ENCODE peak calls at places on chromosomes 1 and 21, in seven cellular contexts. One of them, this sample, is unnamed.

GRCh38 chr1:82510431-82510830 is 709.7 kb downstream of the ADGRL2 start:
- DNase-seq in A549: no peak
- DNase-seq in T-helper 1 cell: no peak
- DNase-seq in stimulated activated CD8-positive, alpha-beta memory T cell treated with anti-CD3 and anti-CD28 coated beads, Interleukin-7, amount 100 ng/mL, for 1 hour: no peak
- DNase-seq in ovary: no peak
- DNase-seq in NCI-H2171 treated with DMSO at 0.1 percent for 48 hours: no peak
- DNase-seq in kidney tubule cell: no peak
- DNase-seq in this sample: no peak

GRCh38 chr1:243924188-243924587 is 74.1 kb upstream of the AKT3 start:
- DNase-seq in A549: no peak
- DNase-seq in T-helper 1 cell: no peak
- DNase-seq in stimulated activated CD8-positive, alpha-beta memory T cell treated with anti-CD3 and anti-CD28 coated beads, Interleukin-7, amount 100 ng/mL, for 1 hour: no peak
- DNase-seq in ovary: no peak
- DNase-seq in NCI-H2171 treated with DMSO at 0.1 percent for 48 hours: no peak
- DNase-seq in kidney tubule cell: peak
- DNase-seq in this sample: peak

GRCh38 chr1:173205146-173206051 is 1.7 kb downstream of the TNFSF4 start:
- DNase-seq in A549: no peak
- DNase-seq in T-helper 1 cell: no peak
- DNase-seq in stimulated activated CD8-positive, alpha-beta memory T cell treated with anti-CD3 and anti-CD28 coated beads, Interleukin-7, amount 100 ng/mL, for 1 hour: no peak
- DNase-seq in ovary: peak
- DNase-seq in NCI-H2171 treated with DMSO at 0.1 percent for 48 hours: no peak
- DNase-seq in kidney tubule cell: peak
- DNase-seq in this sample: no peak

GRCh38 chr1:167427843-167428242 is 90.5 kb downstream of the CD247 start:
- DNase-seq in A549: no peak
- DNase-seq in T-helper 1 cell: no peak
- DNase-seq in stimulated activated CD8-positive, alpha-beta memory T cell treated with anti-CD3 and anti-CD28 coated beads, Interleukin-7, amount 100 ng/mL, for 1 hour: no peak
- DNase-seq in ovary: no peak
- DNase-seq in NCI-H2171 treated with DMSO at 0.1 percent for 48 hours: peak
- DNase-seq in kidney tubule cell: no peak
- DNase-seq in this sample: no peak

GRCh38 chr1:89708727-89709375 is 75.9 kb downstream of the LRRC8C start:
- DNase-seq in A549: no peak
- DNase-seq in T-helper 1 cell: no peak
- DNase-seq in stimulated activated CD8-positive, alpha-beta memory T cell treated with anti-CD3 and anti-CD28 coated beads, Interleukin-7, amount 100 ng/mL, for 1 hour: no peak
- DNase-seq in ovary: no peak
- DNase-seq in NCI-H2171 treated with DMSO at 0.1 percent for 48 hours: no peak
- DNase-seq in kidney tubule cell: peak
- DNase-seq in this sample: peak

GRCh38 chr1:110107867-110108469 is 4.3 kb upstream of the UBL4B start:
- DNase-seq in A549: no peak
- DNase-seq in T-helper 1 cell: no peak
- DNase-seq in stimulated activated CD8-positive, alpha-beta memory T cell treated with anti-CD3 and anti-CD28 coated beads, Interleukin-7, amount 100 ng/mL, for 1 hour: no peak
- DNase-seq in ovary: no peak
- DNase-seq in NCI-H2171 treated with DMSO at 0.1 percent for 48 hours: no peak
- DNase-seq in kidney tubule cell: no peak
- DNase-seq in this sample: no peak

GRCh38 chr1:211830330-211831142 is at the start of gene LPGAT1:
- DNase-seq in A549: peak
- DNase-seq in T-helper 1 cell: peak
- DNase-seq in stimulated activated CD8-positive, alpha-beta memory T cell treated with anti-CD3 and anti-CD28 coated beads, Interleukin-7, amount 100 ng/mL, for 1 hour: peak
- DNase-seq in ovary: peak
- DNase-seq in NCI-H2171 treated with DMSO at 0.1 percent for 48 hours: peak
- DNase-seq in kidney tubule cell: peak
- DNase-seq in this sample: peak

GRCh38 chr1:219798283-219799030 is 129.9 kb downstream of the SLC30A10 start:
- DNase-seq in A549: no peak
- DNase-seq in T-helper 1 cell: no peak
- DNase-seq in stimulated activated CD8-positive, alpha-beta memory T cell treated with anti-CD3 and anti-CD28 coated beads, Interleukin-7, amount 100 ng/mL, for 1 hour: no peak
- DNase-seq in ovary: no peak
- DNase-seq in NCI-H2171 treated with DMSO at 0.1 percent for 48 hours: no peak
- DNase-seq in kidney tubule cell: peak
- DNase-seq in this sample: no peak

GRCh38 chr1:75412616-75413015 is 198.3 kb downstream of the SLC44A5 start:
- DNase-seq in A549: no peak
- DNase-seq in T-helper 1 cell: no peak
- DNase-seq in stimulated activated CD8-positive, alpha-beta memory T cell treated with anti-CD3 and anti-CD28 coated beads, Interleukin-7, amount 100 ng/mL, for 1 hour: no peak
- DNase-seq in ovary: no peak
- DNase-seq in NCI-H2171 treated with DMSO at 0.1 percent for 48 hours: no peak
- DNase-seq in kidney tubule cell: peak
- DNase-seq in this sample: no peak

GRCh38 chr1:209601809-209602657 is 18.5 kb downstream of the CAMK1G start:
- DNase-seq in A549: peak
- DNase-seq in T-helper 1 cell: no peak
- DNase-seq in stimulated activated CD8-positive, alpha-beta memory T cell treated with anti-CD3 and anti-CD28 coated beads, Interleukin-7, amount 100 ng/mL, for 1 hour: no peak
- DNase-seq in ovary: peak
- DNase-seq in NCI-H2171 treated with DMSO at 0.1 percent for 48 hours: peak
- DNase-seq in kidney tubule cell: peak
- DNase-seq in this sample: no peak

GRCh38 chr1:46806196-46807020 is 7.6 kb downstream of the CYP4B1 start:
- DNase-seq in A549: no peak
- DNase-seq in T-helper 1 cell: no peak
- DNase-seq in stimulated activated CD8-positive, alpha-beta memory T cell treated with anti-CD3 and anti-CD28 coated beads, Interleukin-7, amount 100 ng/mL, for 1 hour: no peak
- DNase-seq in ovary: peak
- DNase-seq in NCI-H2171 treated with DMSO at 0.1 percent for 48 hours: no peak
- DNase-seq in kidney tubule cell: peak
- DNase-seq in this sample: no peak

GRCh38 chr21:29538115-29538514 is 239.4 kb downstream of the BACH1 start:
- DNase-seq in A549: no peak
- DNase-seq in T-helper 1 cell: no peak
- DNase-seq in stimulated activated CD8-positive, alpha-beta memory T cell treated with anti-CD3 and anti-CD28 coated beads, Interleukin-7, amount 100 ng/mL, for 1 hour: no peak
- DNase-seq in ovary: no peak
- DNase-seq in NCI-H2171 treated with DMSO at 0.1 percent for 48 hours: no peak
- DNase-seq in kidney tubule cell: peak
- DNase-seq in this sample: peak

GRCh38 chr1:147542549-147542857 is 1.2 kb downstream of the BCL9 start:
- DNase-seq in A549: no peak
- DNase-seq in T-helper 1 cell: no peak
- DNase-seq in stimulated activated CD8-positive, alpha-beta memory T cell treated with anti-CD3 and anti-CD28 coated beads, Interleukin-7, amount 100 ng/mL, for 1 hour: no peak
- DNase-seq in ovary: no peak
- DNase-seq in NCI-H2171 treated with DMSO at 0.1 percent for 48 hours: no peak
- DNase-seq in kidney tubule cell: no peak
- DNase-seq in this sample: no peak

GRCh38 chr21:33374080-33374873 is 28.9 kb upstream of the IFNGR2 start:
- DNase-seq in A549: peak
- DNase-seq in T-helper 1 cell: peak
- DNase-seq in stimulated activated CD8-positive, alpha-beta memory T cell treated with anti-CD3 and anti-CD28 coated beads, Interleukin-7, amount 100 ng/mL, for 1 hour: peak
- DNase-seq in ovary: peak
- DNase-seq in NCI-H2171 treated with DMSO at 0.1 percent for 48 hours: peak
- DNase-seq in kidney tubule cell: peak
- DNase-seq in this sample: peak

GRCh38 chr1:24111998-24112380 is at the start of gene MYOM3:
- DNase-seq in A549: no peak
- DNase-seq in T-helper 1 cell: no peak
- DNase-seq in stimulated activated CD8-positive, alpha-beta memory T cell treated with anti-CD3 and anti-CD28 coated beads, Interleukin-7, amount 100 ng/mL, for 1 hour: no peak
- DNase-seq in ovary: no peak
- DNase-seq in NCI-H2171 treated with DMSO at 0.1 percent for 48 hours: no peak
- DNase-seq in kidney tubule cell: peak
- DNase-seq in this sample: no peak

GRCh38 chr1:179141592-179142244 is 59.8 kb downstream of the TOR3A start:
- DNase-seq in A549: no peak
- DNase-seq in T-helper 1 cell: no peak
- DNase-seq in stimulated activated CD8-positive, alpha-beta memory T cell treated with anti-CD3 and anti-CD28 coated beads, Interleukin-7, amount 100 ng/mL, for 1 hour: no peak
- DNase-seq in ovary: no peak
- DNase-seq in NCI-H2171 treated with DMSO at 0.1 percent for 48 hours: no peak
- DNase-seq in kidney tubule cell: peak
- DNase-seq in this sample: no peak

GRCh38 chr1:39900662-39901485 is 843 bp downstream of the MYCL start:
- DNase-seq in A549: no peak
- DNase-seq in T-helper 1 cell: no peak
- DNase-seq in stimulated activated CD8-positive, alpha-beta memory T cell treated with anti-CD3 and anti-CD28 coated beads, Interleukin-7, amount 100 ng/mL, for 1 hour: no peak
- DNase-seq in ovary: no peak
- DNase-seq in NCI-H2171 treated with DMSO at 0.1 percent for 48 hours: peak
- DNase-seq in kidney tubule cell: no peak
- DNase-seq in this sample: peak

GRCh38 chr21:25985990-25986389 is 184.6 kb downstream of the APP start:
- DNase-seq in A549: no peak
- DNase-seq in T-helper 1 cell: no peak
- DNase-seq in stimulated activated CD8-positive, alpha-beta memory T cell treated with anti-CD3 and anti-CD28 coated beads, Interleukin-7, amount 100 ng/mL, for 1 hour: no peak
- DNase-seq in ovary: no peak
- DNase-seq in NCI-H2171 treated with DMSO at 0.1 percent for 48 hours: no peak
- DNase-seq in kidney tubule cell: no peak
- DNase-seq in this sample: no peak

GRCh38 chr1:10679521-10680220 is 116.8 kb downstream of the CASZ1 start:
- DNase-seq in A549: no peak
- DNase-seq in T-helper 1 cell: no peak
- DNase-seq in stimulated activated CD8-positive, alpha-beta memory T cell treated with anti-CD3 and anti-CD28 coated beads, Interleukin-7, amount 100 ng/mL, for 1 hour: no peak
- DNase-seq in ovary: no peak
- DNase-seq in NCI-H2171 treated with DMSO at 0.1 percent for 48 hours: peak
- DNase-seq in kidney tubule cell: peak
- DNase-seq in this sample: no peak

GRCh38 chr1:25343872-25344271 is 5.7 kb downstream of the TMEM50A start:
- DNase-seq in A549: no peak
- DNase-seq in T-helper 1 cell: no peak
- DNase-seq in stimulated activated CD8-positive, alpha-beta memory T cell treated with anti-CD3 and anti-CD28 coated beads, Interleukin-7, amount 100 ng/mL, for 1 hour: no peak
- DNase-seq in ovary: no peak
- DNase-seq in NCI-H2171 treated with DMSO at 0.1 percent for 48 hours: no peak
- DNase-seq in kidney tubule cell: peak
- DNase-seq in this sample: peak

GRCh38 chr1:203945030-203945429 is 83.6 kb downstream of the SNRPE start:
- DNase-seq in A549: no peak
- DNase-seq in T-helper 1 cell: no peak
- DNase-seq in stimulated activated CD8-positive, alpha-beta memory T cell treated with anti-CD3 and anti-CD28 coated beads, Interleukin-7, amount 100 ng/mL, for 1 hour: no peak
- DNase-seq in ovary: no peak
- DNase-seq in NCI-H2171 treated with DMSO at 0.1 percent for 48 hours: no peak
- DNase-seq in kidney tubule cell: no peak
- DNase-seq in this sample: no peak

GRCh38 chr1:239274242-239274830 is 112.0 kb upstream of the CHRM3 start:
- DNase-seq in A549: no peak
- DNase-seq in T-helper 1 cell: no peak
- DNase-seq in stimulated activated CD8-positive, alpha-beta memory T cell treated with anti-CD3 and anti-CD28 coated beads, Interleukin-7, amount 100 ng/mL, for 1 hour: no peak
- DNase-seq in ovary: no peak
- DNase-seq in NCI-H2171 treated with DMSO at 0.1 percent for 48 hours: no peak
- DNase-seq in kidney tubule cell: no peak
- DNase-seq in this sample: no peak

GRCh38 chr1:159071970-159072582 is 4.5 kb downstream of the AIM2 start:
- DNase-seq in A549: peak
- DNase-seq in T-helper 1 cell: no peak
- DNase-seq in stimulated activated CD8-positive, alpha-beta memory T cell treated with anti-CD3 and anti-CD28 coated beads, Interleukin-7, amount 100 ng/mL, for 1 hour: no peak
- DNase-seq in ovary: no peak
- DNase-seq in NCI-H2171 treated with DMSO at 0.1 percent for 48 hours: peak
- DNase-seq in kidney tubule cell: peak
- DNase-seq in this sample: peak

GRCh38 chr1:117365350-117366280 is 1.6 kb upstream of the MAN1A2 start:
- DNase-seq in A549: no peak
- DNase-seq in T-helper 1 cell: no peak
- DNase-seq in stimulated activated CD8-positive, alpha-beta memory T cell treated with anti-CD3 and anti-CD28 coated beads, Interleukin-7, amount 100 ng/mL, for 1 hour: no peak
- DNase-seq in ovary: peak
- DNase-seq in NCI-H2171 treated with DMSO at 0.1 percent for 48 hours: no peak
- DNase-seq in kidney tubule cell: no peak
- DNase-seq in this sample: no peak

GRCh38 chr1:44835738-44836675 is 7.0 kb downstream of the PTCH2 start:
- DNase-seq in A549: peak
- DNase-seq in T-helper 1 cell: peak
- DNase-seq in stimulated activated CD8-positive, alpha-beta memory T cell treated with anti-CD3 and anti-CD28 coated beads, Interleukin-7, amount 100 ng/mL, for 1 hour: peak
- DNase-seq in ovary: peak
- DNase-seq in NCI-H2171 treated with DMSO at 0.1 percent for 48 hours: peak
- DNase-seq in kidney tubule cell: peak
- DNase-seq in this sample: peak

GRCh38 chr1:12556368-12556930 is 61.6 kb downstream of the DHRS3 start:
- DNase-seq in A549: no peak
- DNase-seq in T-helper 1 cell: no peak
- DNase-seq in stimulated activated CD8-positive, alpha-beta memory T cell treated with anti-CD3 and anti-CD28 coated beads, Interleukin-7, amount 100 ng/mL, for 1 hour: no peak
- DNase-seq in ovary: peak
- DNase-seq in NCI-H2171 treated with DMSO at 0.1 percent for 48 hours: peak
- DNase-seq in kidney tubule cell: no peak
- DNase-seq in this sample: peak

GRCh38 chr1:115330480-115331013 is 7.5 kb downstream of the NGF start:
- DNase-seq in A549: no peak
- DNase-seq in T-helper 1 cell: no peak
- DNase-seq in stimulated activated CD8-positive, alpha-beta memory T cell treated with anti-CD3 and anti-CD28 coated beads, Interleukin-7, amount 100 ng/mL, for 1 hour: no peak
- DNase-seq in ovary: peak
- DNase-seq in NCI-H2171 treated with DMSO at 0.1 percent for 48 hours: no peak
- DNase-seq in kidney tubule cell: peak
- DNase-seq in this sample: peak

GRCh38 chr1:209190591-209191241 is 392.8 kb upstream of the CAMK1G start:
- DNase-seq in A549: peak
- DNase-seq in T-helper 1 cell: no peak
- DNase-seq in stimulated activated CD8-positive, alpha-beta memory T cell treated with anti-CD3 and anti-CD28 coated beads, Interleukin-7, amount 100 ng/mL, for 1 hour: no peak
- DNase-seq in ovary: no peak
- DNase-seq in NCI-H2171 treated with DMSO at 0.1 percent for 48 hours: peak
- DNase-seq in kidney tubule cell: peak
- DNase-seq in this sample: peak

GRCh38 chr1:52697795-52698674 is at the start of gene COA7:
- DNase-seq in A549: peak
- DNase-seq in T-helper 1 cell: peak
- DNase-seq in stimulated activated CD8-positive, alpha-beta memory T cell treated with anti-CD3 and anti-CD28 coated beads, Interleukin-7, amount 100 ng/mL, for 1 hour: peak
- DNase-seq in ovary: peak
- DNase-seq in NCI-H2171 treated with DMSO at 0.1 percent for 48 hours: peak
- DNase-seq in kidney tubule cell: peak
- DNase-seq in this sample: peak

GRCh38 chr1:66434096-66434495 is 99.9 kb upstream of the SGIP1 start:
- DNase-seq in A549: no peak
- DNase-seq in T-helper 1 cell: no peak
- DNase-seq in stimulated activated CD8-positive, alpha-beta memory T cell treated with anti-CD3 and anti-CD28 coated beads, Interleukin-7, amount 100 ng/mL, for 1 hour: no peak
- DNase-seq in ovary: no peak
- DNase-seq in NCI-H2171 treated with DMSO at 0.1 percent for 48 hours: no peak
- DNase-seq in kidney tubule cell: peak
- DNase-seq in this sample: no peak

GRCh38 chr1:89552481-89553194 is 28.0 kb downstream of the LRRC8B start:
- DNase-seq in A549: no peak
- DNase-seq in T-helper 1 cell: no peak
- DNase-seq in stimulated activated CD8-positive, alpha-beta memory T cell treated with anti-CD3 and anti-CD28 coated beads, Interleukin-7, amount 100 ng/mL, for 1 hour: no peak
- DNase-seq in ovary: no peak
- DNase-seq in NCI-H2171 treated with DMSO at 0.1 percent for 48 hours: no peak
- DNase-seq in kidney tubule cell: peak
- DNase-seq in this sample: no peak

GRCh38 chr1:109386054-109386717 is 11.5 kb downstream of the SORT1 start:
- DNase-seq in A549: no peak
- DNase-seq in T-helper 1 cell: no peak
- DNase-seq in stimulated activated CD8-positive, alpha-beta memory T cell treated with anti-CD3 and anti-CD28 coated beads, Interleukin-7, amount 100 ng/mL, for 1 hour: no peak
- DNase-seq in ovary: no peak
- DNase-seq in NCI-H2171 treated with DMSO at 0.1 percent for 48 hours: no peak
- DNase-seq in kidney tubule cell: no peak
- DNase-seq in this sample: no peak

GRCh38 chr1:96633695-96634094 is 87.9 kb upstream of the PTBP2 start:
- DNase-seq in A549: no peak
- DNase-seq in T-helper 1 cell: no peak
- DNase-seq in stimulated activated CD8-positive, alpha-beta memory T cell treated with anti-CD3 and anti-CD28 coated beads, Interleukin-7, amount 100 ng/mL, for 1 hour: no peak
- DNase-seq in ovary: no peak
- DNase-seq in NCI-H2171 treated with DMSO at 0.1 percent for 48 hours: no peak
- DNase-seq in kidney tubule cell: no peak
- DNase-seq in this sample: peak

GRCh38 chr21:36701912-36702621 is 3.2 kb downstream of the SIM2 start:
- DNase-seq in A549: no peak
- DNase-seq in T-helper 1 cell: no peak
- DNase-seq in stimulated activated CD8-positive, alpha-beta memory T cell treated with anti-CD3 and anti-CD28 coated beads, Interleukin-7, amount 100 ng/mL, for 1 hour: no peak
- DNase-seq in ovary: no peak
- DNase-seq in NCI-H2171 treated with DMSO at 0.1 percent for 48 hours: no peak
- DNase-seq in kidney tubule cell: peak
- DNase-seq in this sample: no peak

GRCh38 chr1:113223546-113223945 is 150.5 kb downstream of the LRIG2 start:
- DNase-seq in A549: no peak
- DNase-seq in T-helper 1 cell: no peak
- DNase-seq in stimulated activated CD8-positive, alpha-beta memory T cell treated with anti-CD3 and anti-CD28 coated beads, Interleukin-7, amount 100 ng/mL, for 1 hour: no peak
- DNase-seq in ovary: peak
- DNase-seq in NCI-H2171 treated with DMSO at 0.1 percent for 48 hours: no peak
- DNase-seq in kidney tubule cell: no peak
- DNase-seq in this sample: no peak

GRCh38 chr1:9676815-9677393 is 25.4 kb downstream of the PIK3CD start:
- DNase-seq in A549: no peak
- DNase-seq in T-helper 1 cell: no peak
- DNase-seq in stimulated activated CD8-positive, alpha-beta memory T cell treated with anti-CD3 and anti-CD28 coated beads, Interleukin-7, amount 100 ng/mL, for 1 hour: no peak
- DNase-seq in ovary: no peak
- DNase-seq in NCI-H2171 treated with DMSO at 0.1 percent for 48 hours: no peak
- DNase-seq in kidney tubule cell: no peak
- DNase-seq in this sample: peak

GRCh38 chr1:70401974-70402373 is 9.1 kb upstream of the CTH start:
- DNase-seq in A549: no peak
- DNase-seq in T-helper 1 cell: no peak
- DNase-seq in stimulated activated CD8-positive, alpha-beta memory T cell treated with anti-CD3 and anti-CD28 coated beads, Interleukin-7, amount 100 ng/mL, for 1 hour: no peak
- DNase-seq in ovary: no peak
- DNase-seq in NCI-H2171 treated with DMSO at 0.1 percent for 48 hours: no peak
- DNase-seq in kidney tubule cell: no peak
- DNase-seq in this sample: no peak

GRCh38 chr1:24416666-24417391 is 1.2 kb downstream of the NIPAL3 start:
- DNase-seq in A549: no peak
- DNase-seq in T-helper 1 cell: peak
- DNase-seq in stimulated activated CD8-positive, alpha-beta memory T cell treated with anti-CD3 and anti-CD28 coated beads, Interleukin-7, amount 100 ng/mL, for 1 hour: no peak
- DNase-seq in ovary: no peak
- DNase-seq in NCI-H2171 treated with DMSO at 0.1 percent for 48 hours: no peak
- DNase-seq in kidney tubule cell: peak
- DNase-seq in this sample: peak

This sample was measured in SJSA1.